ENCODE peak calls at places on chromosome 22, in seven cellular contexts. M is stomach, O is adrenal gland, U is right lobe of liver, I is prostate gland, J is HCT116, V is A549. K is an unnamed sample.
A peak's percentile ranks its signal among the peaks of the same experiment; 100 is the strongest.

GRCh38 chr22:28711820-28712777 is 29.5 kb downstream of the CHEK2 start:
- DNase-seq in M (no peak), O (peak; percentile 35), U (no peak), I (no peak), J (no peak), V (peak; percentile 91), K (no peak)

GRCh38 chr22:19213496-19214473 is 35.2 kb upstream of the SLC25A1 start:
- DNase-seq in M (no peak), O (no peak), U (no peak), I (no peak), J (no peak), V (no peak), K (no peak)

GRCh38 chr22:17734197-17734596 is 40.1 kb downstream of the BID start:
- DNase-seq in M (no peak), O (no peak), U (no peak), I (no peak), J (no peak), V (no peak), K (no peak)

GRCh38 chr22:27224485-27225364 is 567.3 kb downstream of the MIAT start:
- DNase-seq in M (no peak), O (no peak), U (no peak), I (no peak), J (no peak), V (no peak), K (no peak)

GRCh38 chr22:22609271-22609670 is 35.1 kb upstream of the GGTLC2 start:
- DNase-seq in M (no peak), O (no peak), U (no peak), I (no peak), J (no peak), V (no peak), K (no peak)

GRCh38 chr22:41096841-41097240 is 4.4 kb downstream of the EP300 start:
- DNase-seq in M (no peak), O (no peak), U (no peak), I (no peak), J (no peak), V (no peak), K (no peak)

GRCh38 chr22:39658367-39658766 is 87.8 kb downstream of the CACNA1I start:
- DNase-seq in M (no peak), O (no peak), U (no peak), I (no peak), J (no peak), V (peak; percentile 29), K (no peak)

GRCh38 chr22:48739348-48740085 is 1088.2 kb downstream of the BRD1 start:
- DNase-seq in M (no peak), O (no peak), U (peak; percentile 31), I (no peak), J (no peak), V (no peak), K (no peak)

GRCh38 chr22:47016636-47017035 is 254.2 kb downstream of the TBC1D22A start:
- DNase-seq in M (peak; percentile 19), O (no peak), U (no peak), I (no peak), J (no peak), V (no peak), K (no peak)

GRCh38 chr22:17284917-17285316 is 65.7 kb upstream of the ADA2 start:
- DNase-seq in M (no peak), O (no peak), U (peak; percentile 11), I (no peak), J (no peak), V (no peak), K (no peak)

GRCh38 chr22:49216579-49216978 is 611.1 kb downstream of the BRD1 start:
- DNase-seq in M (peak; percentile 22), O (no peak), U (peak; percentile 24), I (no peak), J (no peak), V (no peak), K (no peak)

GRCh38 chr22:35868938-35869337 is 151.3 kb downstream of the APOL5 start:
- DNase-seq in M (no peak), O (no peak), U (no peak), I (no peak), J (no peak), V (no peak), K (no peak)

GRCh38 chr22:41001722-41002122 is 50.5 kb downstream of the RBX1 start:
- DNase-seq in M (no peak), O (no peak), U (no peak), I (no peak), J (no peak), V (peak; percentile 34), K (no peak)

GRCh38 chr22:34946339-34946985 is 119.5 kb upstream of the ISX start:
- DNase-seq in M (no peak), O (no peak), U (no peak), I (no peak), J (no peak), V (no peak), K (no peak)

GRCh38 chr22:32764330-32765116 is 37.0 kb upstream of the TIMP3 start:
- DNase-seq in M (no peak), O (peak; percentile 27), U (no peak), I (no peak), J (no peak), V (peak; percentile 41), K (peak; percentile 11)

GRCh38 chr22:26835929-26836528 is 178.6 kb downstream of the MIAT start:
- DNase-seq in M (peak; percentile 36), O (peak; percentile 22), U (no peak), I (no peak), J (peak; percentile 33), V (peak; percentile 51), K (peak; percentile 47)

GRCh38 chr22:46965552-46966494 is 203.4 kb downstream of the TBC1D22A start:
- DNase-seq in M (no peak), O (no peak), U (peak; percentile 48), I (no peak), J (no peak), V (no peak), K (no peak)

GRCh38 chr22:24553597-24554315 is 1.2 kb downstream of the GUCD1 start:
- DNase-seq in M (peak; percentile 62), O (peak; percentile 64), U (peak; percentile 64), I (peak; percentile 36), J (no peak), V (no peak), K (peak; percentile 90)

GRCh38 chr22:31896472-31896871 is 47.9 kb upstream of the YWHAH start:
- DNase-seq in M (no peak), O (no peak), U (no peak), I (no peak), J (no peak), V (no peak), K (peak; percentile 69)

GRCh38 chr22:47850644-47851151 is 1088.2 kb downstream of the TBC1D22A start:
- DNase-seq in M (no peak), O (no peak), U (no peak), I (no peak), J (no peak), V (no peak), K (no peak)

GRCh38 chr22:20810645-20811044 is 36.7 kb downstream of the SERPIND1 start:
- DNase-seq in M (no peak), O (no peak), U (no peak), I (no peak), J (no peak), V (no peak), K (no peak)

GRCh38 chr22:17100621-17101020 is 15.8 kb downstream of the IL17RA start:
- DNase-seq in M (no peak), O (no peak), U (no peak), I (no peak), J (no peak), V (no peak), K (no peak)

GRCh38 chr22:37690901-37691504 is 4.9 kb downstream of the NOL12 start:
- DNase-seq in M (no peak), O (peak; percentile 83), U (no peak), I (peak; percentile 54), J (no peak), V (no peak), K (no peak)
- TF ChIP-seq POLR2A in M (no peak), O (no peak), U (no peak), I (no peak), J (no peak), V (no peak), K (no peak)

GRCh38 chr22:38490915-38491314 is 15.2 kb downstream of the DDX17 start:
- DNase-seq in M (peak; percentile 77), O (peak; percentile 71), U (peak; percentile 80), I (no peak), J (no peak), V (peak; percentile 40), K (peak; percentile 77)

GRCh38 chr22:38489142-38489541 is 17.0 kb downstream of the DDX17 start:
- DNase-seq in M (no peak), O (no peak), U (no peak), I (no peak), J (no peak), V (no peak), K (no peak)

GRCh38 chr22:38487946-38488345 is 18.2 kb downstream of the DDX17 start:
- DNase-seq in M (no peak), O (no peak), U (no peak), I (no peak), J (no peak), V (no peak), K (no peak)

GRCh38 chr22:38490475-38490874 is 15.6 kb downstream of the DDX17 start:
- DNase-seq in M (no peak), O (no peak), U (no peak), I (no peak), J (no peak), V (no peak), K (no peak)

DNA sequence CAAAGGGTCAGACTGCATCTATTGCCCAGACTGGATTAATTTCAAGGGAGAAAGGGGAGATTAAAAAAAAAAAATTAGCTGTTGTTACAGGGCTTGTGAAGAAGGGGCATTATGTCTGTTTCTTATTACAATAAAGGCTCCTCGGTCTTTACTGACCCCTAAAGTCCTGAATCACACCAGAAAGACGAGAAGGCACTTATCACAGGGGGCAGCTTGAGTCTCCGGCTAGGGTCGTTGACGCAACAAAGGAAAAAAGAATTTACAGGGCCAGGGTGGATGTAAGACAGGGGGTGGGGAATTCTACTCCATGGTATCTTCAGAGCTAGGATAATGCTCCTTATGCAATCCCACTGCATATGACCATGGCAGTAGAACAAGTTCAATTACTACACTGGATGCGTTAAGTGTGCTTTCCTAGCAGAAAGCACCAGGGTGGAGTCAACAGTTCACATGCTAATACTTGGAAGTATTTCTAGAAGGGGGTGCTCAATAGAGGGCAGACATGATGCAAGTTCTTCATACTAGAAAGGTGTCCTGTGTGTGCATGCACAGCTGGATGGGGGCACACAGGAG is 16.5 kb downstream of the DDX17 start:
- DNase-seq in M (no peak), O (no peak), U (no peak), I (no peak), J (no peak), V (no peak), K (no peak)
- TF ChIP-seq POLR2A in M (no peak), O (no peak), U (no peak), I (no peak), J (no peak), V (no peak), K (no peak)

GRCh38 chr22:30444632-30445437 is 19.3 kb downstream of the MTFP1 start:
- DNase-seq in M (peak; percentile 67), O (peak; percentile 39), U (peak; percentile 56), I (no peak), J (peak; percentile 54), V (peak; percentile 62), K (peak; percentile 82)
- TF ChIP-seq POLR2A in M (no peak), O (no peak), U (no peak), I (no peak), J (peak; percentile 98), V (peak; percentile 6), K (peak; percentile 69)

DNA sequence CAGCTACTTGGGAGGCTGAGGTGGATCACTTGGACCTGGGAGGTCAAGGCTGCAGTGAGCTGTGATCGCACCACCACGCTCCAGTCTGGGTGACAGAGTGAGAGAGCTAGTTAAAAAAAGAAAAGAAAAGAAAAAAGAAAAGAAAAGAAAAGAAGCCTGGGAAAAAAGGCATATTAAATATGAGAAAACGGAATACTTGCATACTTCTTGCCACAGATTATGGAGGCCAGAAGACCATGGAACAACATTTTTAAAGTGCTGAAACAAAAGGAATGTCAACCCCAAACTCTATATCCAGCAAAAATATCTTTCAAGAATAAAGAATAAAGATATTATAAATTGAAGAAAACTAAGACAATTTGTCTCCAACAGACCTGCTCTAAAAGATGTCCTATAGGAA is 191.9 kb downstream of the EFCAB6 start:
- DNase-seq in M (no peak), O (no peak), U (no peak), I (no peak), J (no peak), V (no peak), K (no peak)
- TF ChIP-seq POLR2A in M (no peak), O (no peak), U (no peak), I (no peak), J (no peak), V (no peak), K (no peak)

K was measured in erythroblast.